ENCODE peak calls at places on chromosomes 6 and 20, in seven cellular contexts. One of them, this sample, is unnamed.

GRCh38 chr6:10415593-10416480 is 963 bp upstream of the TFAP2A start:
- DNase-seq in activated gamma-delta T cell treated with Interleukin-2 at 50 U/mL for 16 hours: no peak
- DNase-seq in AG08396: no peak
- DNase-seq in COR-L47: no peak
- DNase-seq in iris pigment epithelial cell: no peak
- DNase-seq in mesendoderm: no peak
- DNase-seq in esophagus squamous epithelium: no peak
- DNase-seq in this sample: no peak

GRCh38 chr6:145962581-145962980 is 1.6 kb downstream of the SHPRH start:
- DNase-seq in activated gamma-delta T cell treated with Interleukin-2 at 50 U/mL for 16 hours: no peak
- DNase-seq in AG08396: no peak
- DNase-seq in COR-L47: no peak
- DNase-seq in iris pigment epithelial cell: no peak
- DNase-seq in mesendoderm: no peak
- DNase-seq in esophagus squamous epithelium: no peak
- DNase-seq in this sample: no peak

GRCh38 chr6:164048840-164049239 is 634.3 kb downstream of the QKI start:
- DNase-seq in activated gamma-delta T cell treated with Interleukin-2 at 50 U/mL for 16 hours: no peak
- DNase-seq in AG08396: no peak
- DNase-seq in COR-L47: no peak
- DNase-seq in iris pigment epithelial cell: no peak
- DNase-seq in mesendoderm: no peak
- DNase-seq in esophagus squamous epithelium: no peak
- DNase-seq in this sample: peak

GRCh38 chr20:17680836-17681740 is 954 bp downstream of the RRBP1 start:
- DNase-seq in activated gamma-delta T cell treated with Interleukin-2 at 50 U/mL for 16 hours: peak
- DNase-seq in AG08396: peak
- DNase-seq in COR-L47: peak
- DNase-seq in iris pigment epithelial cell: peak
- DNase-seq in mesendoderm: peak
- DNase-seq in esophagus squamous epithelium: peak
- DNase-seq in this sample: peak

GRCh38 chr6:135033238-135033637 is 21.4 kb downstream of the HBS1L start:
- DNase-seq in activated gamma-delta T cell treated with Interleukin-2 at 50 U/mL for 16 hours: no peak
- DNase-seq in AG08396: no peak
- DNase-seq in COR-L47: no peak
- DNase-seq in iris pigment epithelial cell: no peak
- DNase-seq in mesendoderm: no peak
- DNase-seq in esophagus squamous epithelium: no peak
- DNase-seq in this sample: no peak

GRCh38 chr6:16337280-16337975 is 99.0 kb downstream of the GMPR start:
- DNase-seq in activated gamma-delta T cell treated with Interleukin-2 at 50 U/mL for 16 hours: no peak
- DNase-seq in AG08396: peak
- DNase-seq in COR-L47: no peak
- DNase-seq in iris pigment epithelial cell: peak
- DNase-seq in mesendoderm: no peak
- DNase-seq in esophagus squamous epithelium: no peak
- DNase-seq in this sample: no peak

GRCh38 chr6:155502393-155502792 is 46.8 kb upstream of the NOX3 start:
- DNase-seq in activated gamma-delta T cell treated with Interleukin-2 at 50 U/mL for 16 hours: no peak
- DNase-seq in AG08396: no peak
- DNase-seq in COR-L47: no peak
- DNase-seq in iris pigment epithelial cell: no peak
- DNase-seq in mesendoderm: no peak
- DNase-seq in esophagus squamous epithelium: no peak
- DNase-seq in this sample: no peak

GRCh38 chr6:72461144-72461543 is 160.7 kb upstream of the KCNQ5 start:
- DNase-seq in activated gamma-delta T cell treated with Interleukin-2 at 50 U/mL for 16 hours: no peak
- DNase-seq in AG08396: peak
- DNase-seq in COR-L47: no peak
- DNase-seq in iris pigment epithelial cell: peak
- DNase-seq in mesendoderm: no peak
- DNase-seq in esophagus squamous epithelium: no peak
- DNase-seq in this sample: no peak

GRCh38 chr6:87832025-87832825 is 130.2 kb upstream of the AKIRIN2 start:
- DNase-seq in activated gamma-delta T cell treated with Interleukin-2 at 50 U/mL for 16 hours: no peak
- DNase-seq in AG08396: no peak
- DNase-seq in COR-L47: peak
- DNase-seq in iris pigment epithelial cell: peak
- DNase-seq in mesendoderm: peak
- DNase-seq in esophagus squamous epithelium: no peak
- DNase-seq in this sample: peak

GRCh38 chr6:71444222-71444621 is 155.6 kb downstream of the OGFRL1 start:
- DNase-seq in activated gamma-delta T cell treated with Interleukin-2 at 50 U/mL for 16 hours: no peak
- DNase-seq in AG08396: no peak
- DNase-seq in COR-L47: no peak
- DNase-seq in iris pigment epithelial cell: peak
- DNase-seq in mesendoderm: no peak
- DNase-seq in esophagus squamous epithelium: no peak
- DNase-seq in this sample: peak

GRCh38 chr20:10483691-10484090 is 48.6 kb downstream of the SLX4IP start:
- DNase-seq in activated gamma-delta T cell treated with Interleukin-2 at 50 U/mL for 16 hours: no peak
- DNase-seq in AG08396: no peak
- DNase-seq in COR-L47: no peak
- DNase-seq in iris pigment epithelial cell: no peak
- DNase-seq in mesendoderm: no peak
- DNase-seq in esophagus squamous epithelium: no peak
- DNase-seq in this sample: no peak

GRCh38 chr20:32678948-32679347 is 5.2 kb upstream of the C20orf203 start:
- DNase-seq in activated gamma-delta T cell treated with Interleukin-2 at 50 U/mL for 16 hours: no peak
- DNase-seq in AG08396: peak
- DNase-seq in COR-L47: no peak
- DNase-seq in iris pigment epithelial cell: no peak
- DNase-seq in mesendoderm: no peak
- DNase-seq in esophagus squamous epithelium: no peak
- DNase-seq in this sample: no peak

GRCh38 chr6:69138173-69138572 is 503.1 kb downstream of the ADGRB3 start:
- DNase-seq in activated gamma-delta T cell treated with Interleukin-2 at 50 U/mL for 16 hours: no peak
- DNase-seq in AG08396: no peak
- DNase-seq in COR-L47: no peak
- DNase-seq in iris pigment epithelial cell: peak
- DNase-seq in mesendoderm: no peak
- DNase-seq in esophagus squamous epithelium: no peak
- DNase-seq in this sample: peak

GRCh38 chr6:110523461-110524021 is 47.1 kb upstream of the SLC22A16 start:
- DNase-seq in activated gamma-delta T cell treated with Interleukin-2 at 50 U/mL for 16 hours: no peak
- DNase-seq in AG08396: no peak
- DNase-seq in COR-L47: no peak
- DNase-seq in iris pigment epithelial cell: peak
- DNase-seq in mesendoderm: no peak
- DNase-seq in esophagus squamous epithelium: no peak
- DNase-seq in this sample: no peak

GRCh38 chr6:6788394-6789020 is 200.0 kb downstream of the LY86 start:
- DNase-seq in activated gamma-delta T cell treated with Interleukin-2 at 50 U/mL for 16 hours: no peak
- DNase-seq in AG08396: no peak
- DNase-seq in COR-L47: peak
- DNase-seq in iris pigment epithelial cell: peak
- DNase-seq in mesendoderm: peak
- DNase-seq in esophagus squamous epithelium: no peak
- DNase-seq in this sample: no peak

GRCh38 chr6:53658992-53659391 is 6.6 kb downstream of the KLHL31 start:
- DNase-seq in activated gamma-delta T cell treated with Interleukin-2 at 50 U/mL for 16 hours: no peak
- DNase-seq in AG08396: no peak
- DNase-seq in COR-L47: no peak
- DNase-seq in iris pigment epithelial cell: no peak
- DNase-seq in mesendoderm: no peak
- DNase-seq in esophagus squamous epithelium: no peak
- DNase-seq in this sample: no peak

GRCh38 chr20:38303908-38304379 is at the start of gene BPI:
- DNase-seq in activated gamma-delta T cell treated with Interleukin-2 at 50 U/mL for 16 hours: no peak
- DNase-seq in AG08396: no peak
- DNase-seq in COR-L47: no peak
- DNase-seq in iris pigment epithelial cell: no peak
- DNase-seq in mesendoderm: no peak
- DNase-seq in esophagus squamous epithelium: no peak
- DNase-seq in this sample: no peak

GRCh38 chr6:23963137-23963536 is 162.9 kb upstream of the NRSN1 start:
- DNase-seq in activated gamma-delta T cell treated with Interleukin-2 at 50 U/mL for 16 hours: no peak
- DNase-seq in AG08396: no peak
- DNase-seq in COR-L47: no peak
- DNase-seq in iris pigment epithelial cell: no peak
- DNase-seq in mesendoderm: peak
- DNase-seq in esophagus squamous epithelium: no peak
- DNase-seq in this sample: no peak

GRCh38 chr6:137160763-137161162 is 12.7 kb downstream of the IL22RA2 start:
- DNase-seq in activated gamma-delta T cell treated with Interleukin-2 at 50 U/mL for 16 hours: no peak
- DNase-seq in AG08396: peak
- DNase-seq in COR-L47: no peak
- DNase-seq in iris pigment epithelial cell: peak
- DNase-seq in mesendoderm: peak
- DNase-seq in esophagus squamous epithelium: no peak
- DNase-seq in this sample: no peak

GRCh38 chr6:94623586-94623985 is 953.7 kb upstream of the MANEA start:
- DNase-seq in activated gamma-delta T cell treated with Interleukin-2 at 50 U/mL for 16 hours: no peak
- DNase-seq in AG08396: no peak
- DNase-seq in COR-L47: no peak
- DNase-seq in iris pigment epithelial cell: no peak
- DNase-seq in mesendoderm: no peak
- DNase-seq in esophagus squamous epithelium: no peak
- DNase-seq in this sample: no peak

GRCh38 chr6:33705268-33705885 is 6.1 kb downstream of the UQCC2 start:
- DNase-seq in activated gamma-delta T cell treated with Interleukin-2 at 50 U/mL for 16 hours: no peak
- DNase-seq in AG08396: no peak
- DNase-seq in COR-L47: no peak
- DNase-seq in iris pigment epithelial cell: no peak
- DNase-seq in mesendoderm: no peak
- DNase-seq in esophagus squamous epithelium: no peak
- DNase-seq in this sample: no peak

GRCh38 chr20:2984028-2984501 is 59.4 kb upstream of the GNRH2 start:
- DNase-seq in activated gamma-delta T cell treated with Interleukin-2 at 50 U/mL for 16 hours: no peak
- DNase-seq in AG08396: no peak
- DNase-seq in COR-L47: no peak
- DNase-seq in iris pigment epithelial cell: peak
- DNase-seq in mesendoderm: no peak
- DNase-seq in esophagus squamous epithelium: no peak
- DNase-seq in this sample: no peak

GRCh38 chr6:154292855-154293519 is 63.6 kb downstream of the IPCEF1 start:
- DNase-seq in activated gamma-delta T cell treated with Interleukin-2 at 50 U/mL for 16 hours: no peak
- DNase-seq in AG08396: peak
- DNase-seq in COR-L47: no peak
- DNase-seq in iris pigment epithelial cell: peak
- DNase-seq in mesendoderm: peak
- DNase-seq in esophagus squamous epithelium: no peak
- DNase-seq in this sample: peak